ENCODE peak calls at places on chromosomes 4 and X, in six cellular contexts. O is tibial nerve; C is sigmoid colon; W is effector memory CD4-positive, alpha-beta T cell; Q is CD4-positive, alpha-beta memory T cell; R is endothelial cell of umbilical vein. K is an unnamed sample.

GRCh38 chrX:68684291-68684918 is 36.9 kb downstream of the STARD8 start:
- DNase-seq in O (no peak), C (peak; percentile 77), W (no peak), Q (no peak), R (peak; percentile 60), K (peak; percentile 71)

GRCh38 chr4:46503739-46504138 is 113.8 kb upstream of the GABRA2 start:
- DNase-seq in O (no peak), C (no peak), W (no peak), Q (no peak), R (no peak), K (no peak)

GRCh38 chr4:77203380-77204197 is 46.6 kb downstream of the CCNG2 start:
- DNase-seq in O (peak; percentile 69), C (peak; percentile 74), W (peak; percentile 58), Q (peak; percentile 63), R (peak; percentile 77), K (peak; percentile 77)

GRCh38 chrX:80331285-80331684 is 89.0 kb upstream of the TENT5D start:
- DNase-seq in O (no peak), C (no peak), W (no peak), Q (no peak), R (no peak), K (no peak)

GRCh38 chrX:153973127-153974002 is 811 bp downstream of the TMEM187 start:
- DNase-seq in O (no peak), C (no peak), W (no peak), Q (no peak), R (no peak), K (no peak)

GRCh38 chr4:168667936-168668335 is 171.1 kb downstream of the PALLD start:
- DNase-seq in O (no peak), C (no peak), W (no peak), Q (no peak), R (peak; percentile 78), K (no peak)

GRCh38 chrX:30957753-30958152 is 68.7 kb upstream of the TAB3 start:
- DNase-seq in O (no peak), C (no peak), W (no peak), Q (no peak), R (no peak), K (no peak)

GRCh38 chr4:84803720-84804119 is 162.8 kb downstream of the WDFY3 start:
- DNase-seq in O (no peak), C (no peak), W (no peak), Q (no peak), R (peak; percentile 49), K (no peak)

GRCh38 chr4:176753049-176753448 is 39.7 kb downstream of the VEGFC start:
- DNase-seq in O (no peak), C (no peak), W (no peak), Q (no peak), R (peak; percentile 50), K (no peak)

GRCh38 chr4:147194604-147195003 is 248.9 kb upstream of the TTC29 start:
- DNase-seq in O (no peak), C (no peak), W (no peak), Q (no peak), R (no peak), K (no peak)

GRCh38 chr4:98828801-98829200 is 100.1 kb downstream of the EIF4E start:
- DNase-seq in O (no peak), C (no peak), W (peak; percentile 2), Q (peak; percentile 6), R (no peak), K (no peak)

DNA sequence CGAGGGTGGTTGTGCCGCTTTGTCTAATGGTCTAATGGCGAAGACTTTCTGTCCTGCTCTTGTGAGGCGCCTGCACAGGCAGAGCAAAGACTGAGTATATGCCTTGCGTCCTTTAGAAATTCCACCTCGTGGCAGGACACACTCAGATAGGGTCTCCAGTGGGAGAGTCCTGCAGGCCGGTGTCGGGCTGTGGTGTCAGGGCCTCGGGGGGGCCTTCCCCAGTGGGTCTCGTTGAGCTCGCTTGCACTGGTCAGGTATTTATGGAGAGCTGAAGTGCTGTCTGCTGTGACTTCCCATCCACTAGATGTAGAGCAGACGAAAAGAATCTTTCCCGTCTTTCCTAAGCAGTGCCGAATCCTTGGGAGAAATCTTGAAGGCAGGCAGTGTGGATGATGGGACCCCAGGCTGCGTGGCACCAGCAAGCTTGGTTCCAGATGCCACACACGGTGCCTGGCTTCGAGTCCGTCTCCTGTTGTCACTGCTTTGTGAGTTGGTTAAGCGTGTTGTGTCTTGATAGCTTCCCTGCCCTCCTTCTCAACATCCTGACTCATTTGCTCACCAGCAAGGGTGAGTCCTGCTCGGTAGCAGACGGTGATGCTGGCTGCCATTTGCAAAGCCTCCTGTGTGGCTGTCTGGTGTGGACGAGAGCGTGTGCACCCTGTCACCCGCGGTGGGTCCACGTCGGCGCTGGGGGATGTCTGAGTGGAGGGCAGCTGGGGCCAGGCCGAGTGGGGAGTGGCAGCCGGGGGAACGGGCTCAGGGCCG is 20.5 kb downstream of the MAEA start:
- DNase-seq in O (no peak), C (no peak), W (no peak), Q (no peak), R (no peak), K (no peak)
- H3K4me3 ChIP-seq in O (peak overlapping the region; percentile 26), C (peak overlapping the region; percentile 49), W (peak overlapping the region; percentile 33), Q (no peak overlapping the region), R (no peak overlapping the region), K (peak overlapping the region; percentile 52)

DNA sequence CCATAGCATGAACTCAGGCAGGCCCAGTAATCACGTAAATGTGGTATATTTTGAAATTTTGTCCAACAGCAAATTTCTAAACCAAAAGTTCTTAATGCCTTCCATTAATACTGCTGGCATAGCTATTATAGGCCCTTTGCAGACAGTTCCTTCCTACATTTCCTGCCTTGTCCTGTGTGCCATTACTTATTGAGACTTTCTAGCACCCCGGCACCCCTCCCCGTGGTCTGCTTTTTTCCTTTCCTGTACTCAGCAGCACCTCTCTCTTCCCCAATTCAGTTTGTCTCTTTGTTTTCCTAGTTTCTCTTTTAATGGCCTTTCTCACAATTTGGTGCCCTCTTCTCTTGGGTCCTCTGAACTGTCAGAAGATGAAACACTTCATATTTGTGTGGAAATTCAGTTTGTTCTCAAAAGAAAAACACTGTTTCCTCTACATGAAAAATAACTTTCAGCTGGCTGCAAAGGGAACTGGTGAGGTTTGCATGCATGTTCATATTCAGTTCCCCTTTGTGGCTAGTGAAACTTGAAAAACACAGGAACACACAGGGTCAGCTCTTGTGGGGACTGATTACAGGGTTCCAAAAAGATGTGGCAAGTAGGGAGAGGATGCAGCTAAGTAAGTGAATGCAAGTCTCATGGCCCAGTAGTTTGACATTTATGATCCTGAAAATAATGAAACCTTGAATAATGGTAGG is 17.1 kb downstream of the GPR34 start:
- DNase-seq in O (no peak), C (no peak), W (no peak), Q (no peak), R (peak; percentile 17), K (no peak)
- H3K4me3 ChIP-seq in O (no peak overlapping the region), C (no peak overlapping the region), W (no peak overlapping the region), Q (no peak overlapping the region), R (no peak overlapping the region), K (no peak overlapping the region)

GRCh38 chrX:10617186-10617963 is 3.0 kb downstream of the MID1 start:
- DNase-seq in O (no peak), C (no peak), W (no peak), Q (no peak), R (no peak), K (no peak)
- H3K4me3 ChIP-seq in O (no peak overlapping the region), C (peak overlapping the region; percentile 68), W (no peak overlapping the region), Q (no peak overlapping the region), R (no peak overlapping the region), K (no peak overlapping the region)

GRCh38 chr4:112900416-112900815 is 149.0 kb upstream of the ANK2 start:
- DNase-seq in O (no peak), C (no peak), W (no peak), Q (no peak), R (no peak), K (no peak)
- H3K4me3 ChIP-seq in O (no peak overlapping the region), C (no peak overlapping the region), W (no peak overlapping the region), Q (no peak overlapping the region), R (no peak overlapping the region), K (no peak overlapping the region)

K was measured in heart right ventricle.